ENCODE peak calls at places on chromosomes 7 and 10, in four cellular contexts. One of them, this sample, is unnamed.

GRCh38 chr7:123871998-123872867 is 27.3 kb downstream of the HYAL4 start:
- DNase-seq in A549: peak; percentile 73
- DNase-seq in WTC11: peak; percentile 55
- DNase-seq in HepG2: peak; percentile 55
- DNase-seq in this sample: peak; percentile 45

GRCh38 chr10:104293021-104293420 is 24.0 kb downstream of the GSTO2 start:
- DNase-seq in HepG2: no peak
- DNase-seq in WTC11: no peak
- DNase-seq in A549: no peak
- DNase-seq in this sample: no peak

GRCh38 chr7:80440908-80441307 is 71.0 kb downstream of the GNAT3 start:
- DNase-seq in HepG2: no peak
- DNase-seq in A549: no peak
- DNase-seq in WTC11: no peak
- DNase-seq in this sample: no peak

GRCh38 chr10:103776878-103777591 is 78.3 kb downstream of the SH3PXD2A start:
- DNase-seq in HepG2: no peak
- DNase-seq in WTC11: no peak
- DNase-seq in A549: no peak
- DNase-seq in this sample: no peak

GRCh38 chr7:20642171-20642570 is 26.7 kb downstream of the ABCB5 start:
- DNase-seq in WTC11: no peak
- DNase-seq in A549: no peak
- DNase-seq in HepG2: no peak
- DNase-seq in this sample: no peak

GRCh38 chr10:99248824-99249223 is 13.2 kb upstream of the HPSE2 start:
- DNase-seq in WTC11: no peak
- DNase-seq in HepG2: no peak
- DNase-seq in A549: no peak
- DNase-seq in this sample: no peak

GRCh38 chr7:142088022-142088714 is 23.4 kb upstream of the MGAM2 start:
- DNase-seq in A549: no peak
- DNase-seq in HepG2: no peak
- DNase-seq in WTC11: no peak
- DNase-seq in this sample: no peak

GRCh38 chr10:26931223-26931622 is 70.5 kb upstream of the ABI1 start:
- DNase-seq in A549: no peak
- DNase-seq in HepG2: peak; percentile 45
- DNase-seq in WTC11: peak; percentile 80
- DNase-seq in this sample: peak; percentile 31

GRCh38 chr7:143042159-143042820 is 9.9 kb upstream of the OR6V1 start:
- DNase-seq in HepG2: peak; percentile 7
- DNase-seq in A549: no peak
- DNase-seq in WTC11: no peak
- DNase-seq in this sample: no peak

GRCh38 chr7:35781767-35782515 is 18.9 kb upstream of the SEPTIN7 start:
- DNase-seq in HepG2: no peak
- DNase-seq in A549: no peak
- DNase-seq in WTC11: no peak
- DNase-seq in this sample: no peak
- TF ChIP-seq HMGXB4 in HepG2: no peak
- TF ChIP-seq HMGXB4 in A549: no peak
- TF ChIP-seq HMGXB4 in WTC11: no peak
- TF ChIP-seq HMGXB4 in this sample: no peak

DNA sequence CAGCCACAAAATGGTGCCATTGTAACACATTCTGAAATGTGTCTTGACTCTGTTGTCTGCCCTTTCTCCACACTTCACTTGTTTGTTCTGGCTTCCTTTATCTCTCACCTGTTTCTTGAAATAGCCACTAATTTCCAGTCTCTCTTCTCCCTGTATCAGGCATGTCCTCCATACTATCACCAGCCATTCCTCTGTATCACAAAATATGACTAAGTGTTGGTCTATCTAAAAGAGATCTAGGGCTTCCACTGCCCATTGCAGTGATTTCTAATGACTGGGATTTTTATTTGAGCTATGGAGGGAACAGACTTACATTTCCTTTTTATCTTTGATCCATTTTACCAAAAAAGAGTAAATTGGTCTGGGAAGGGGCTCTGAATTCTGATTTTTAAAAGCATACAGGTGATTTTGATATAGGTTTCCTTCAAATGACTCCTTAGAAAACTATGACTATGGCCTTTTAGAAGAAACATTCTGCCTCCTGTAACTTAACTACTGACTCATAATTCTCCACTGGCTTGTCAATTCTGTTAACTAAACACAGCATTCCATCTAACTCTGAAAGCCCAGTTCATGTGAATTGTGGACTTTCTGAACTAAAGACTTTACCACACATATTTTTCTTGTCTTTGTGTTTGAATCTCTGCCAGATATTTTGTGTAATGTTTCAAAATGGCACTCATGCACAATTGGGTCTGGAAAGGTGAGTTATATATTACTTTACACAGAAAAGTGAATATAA is 1121.4 kb downstream of the XPNPEP1 start:
- DNase-seq in HepG2: no peak
- DNase-seq in WTC11: no peak
- DNase-seq in A549: no peak
- DNase-seq in this sample: no peak
- TF ChIP-seq USF2 in HepG2: no peak
- TF ChIP-seq USF2 in WTC11: no peak
- TF ChIP-seq USF2 in A549: no peak
- TF ChIP-seq USF2 in this sample: no peak

GRCh38 chr7:149720372-149721083 is 52.9 kb downstream of the ZNF467 start:
- DNase-seq in WTC11: no peak
- DNase-seq in HepG2: peak; percentile 78
- DNase-seq in A549: no peak
- DNase-seq in this sample: no peak
- TF ChIP-seq HMGXB4 in WTC11: no peak
- TF ChIP-seq HMGXB4 in HepG2: peak; percentile 36
- TF ChIP-seq HMGXB4 in A549: no peak
- TF ChIP-seq HMGXB4 in this sample: no peak

GRCh38 chr10:36597921-36598320 is 527.5 kb upstream of the ANKRD30A start:
- DNase-seq in HepG2: no peak
- DNase-seq in A549: no peak
- DNase-seq in WTC11: no peak
- DNase-seq in this sample: no peak
- TF ChIP-seq USF2 in HepG2: no peak
- TF ChIP-seq USF2 in A549: no peak
- TF ChIP-seq USF2 in WTC11: no peak
- TF ChIP-seq USF2 in this sample: no peak

GRCh38 chr7:112362796-112363195 is 87.5 kb upstream of the IFRD1 start:
- DNase-seq in HepG2: no peak
- DNase-seq in A549: no peak
- DNase-seq in WTC11: no peak
- DNase-seq in this sample: no peak
- TF ChIP-seq HMGXB4 in HepG2: no peak
- TF ChIP-seq HMGXB4 in A549: no peak
- TF ChIP-seq HMGXB4 in WTC11: no peak
- TF ChIP-seq HMGXB4 in this sample: no peak

GRCh38 chr10:28331821-28332220 is 29.0 kb upstream of the MPP7 start:
- DNase-seq in A549: no peak
- DNase-seq in HepG2: no peak
- DNase-seq in WTC11: no peak
- DNase-seq in this sample: no peak
- TF ChIP-seq USF2 in A549: no peak
- TF ChIP-seq USF2 in HepG2: no peak
- TF ChIP-seq USF2 in WTC11: no peak
- TF ChIP-seq USF2 in this sample: no peak